ENCODE peak calls at places on chromosomes 5 and 9, in nine cellular contexts. A is CD4-positive, alpha-beta memory T cell; O is effector memory CD4-positive, alpha-beta T cell; L is pulmonary artery endothelial cell; P is RCC 7860; I is activated CD4-positive, CD25-positive, alpha-beta regulatory T cell treated with anti-CD3 and anti-CD28 coated beads, Interleukin-2, amount 50 U/mL, for 72 hours; J is NCI-H345; F is GM10248; W is T-helper 1 cell. H is an unnamed sample.

GRCh38 chr9:1726993-1727759 is 288.0 kb upstream of the SMARCA2 start:
- DNase-seq in I (no peak), J (no peak), O (no peak), W (no peak), F (no peak), L (no peak), P (no peak), A (peak; percentile 15), H (no peak)

GRCh38 chr9:125380406-125380805 is 118.8 kb downstream of the GAPVD1 start:
- DNase-seq in I (no peak), O (no peak), A (no peak), F (no peak), P (peak; percentile 37), J (no peak), W (no peak), L (no peak), H (no peak)

GRCh38 chr5:93886917-93887361 is 145.5 kb upstream of the POU5F2 start:
- DNase-seq in F (no peak), I (no peak), O (no peak), J (no peak), A (no peak), P (no peak), L (no peak), W (no peak), H (no peak)

GRCh38 chr9:77251050-77251449 is 73.7 kb downstream of the VPS13A start:
- DNase-seq in W (no peak), O (no peak), F (no peak), I (no peak), P (no peak), A (no peak), L (no peak), J (no peak), H (no peak)

GRCh38 chr5:101009758-101010519 is 106.9 kb upstream of the ST8SIA4 start:
- DNase-seq in W (no peak), P (no peak), F (no peak), J (no peak), L (no peak), I (no peak), A (no peak), O (no peak), H (no peak)

GRCh38 chr5:73968246-73968645 is 342.2 kb downstream of the ARHGEF28 start:
- DNase-seq in J (no peak), P (no peak), F (no peak), W (no peak), L (no peak), A (no peak), I (no peak), O (no peak), H (no peak)

GRCh38 chr5:124706729-124707361 is 39.6 kb downstream of the ZNF608 start:
- DNase-seq in A (no peak), F (no peak), L (no peak), W (no peak), I (no peak), P (no peak), O (no peak), J (peak; percentile 82), H (no peak)

GRCh38 chr5:97425511-97425910 is 242.5 kb upstream of the RIOK2 start:
- DNase-seq in W (no peak), A (no peak), O (no peak), I (no peak), J (no peak), F (no peak), L (no peak), P (no peak), H (no peak)

GRCh38 chr5:177449140-177450061 is 2.8 kb downstream of the PRR7 start:
- DNase-seq in J (no peak), O (no peak), I (no peak), F (no peak), P (no peak), A (no peak), L (no peak), W (no peak), H (no peak)

GRCh38 chr5:154653764-154654483 is 101.3 kb upstream of the LARP1 start:
- DNase-seq in L (no peak), W (no peak), F (no peak), A (no peak), P (no peak), I (no peak), O (no peak), J (no peak), H (no peak)

GRCh38 chr9:115289757-115290208 is 171.8 kb upstream of the TNC start:
- DNase-seq in J (no peak), P (peak; percentile 85), O (no peak), F (no peak), L (no peak), A (no peak), I (no peak), W (no peak), H (no peak)

GRCh38 chr9:81613002-81613750 is 76.2 kb downstream of the TLE1 start:
- DNase-seq in I (no peak), W (no peak), O (no peak), F (no peak), A (no peak), L (no peak), J (no peak), P (no peak), H (no peak)

GRCh38 chr9:93826209-93826608 is 128.9 kb downstream of the BARX1 start:
- DNase-seq in W (no peak), J (no peak), F (peak; percentile 43), O (peak; percentile 27), P (no peak), I (peak; percentile 76), L (no peak), A (peak; percentile 44), H (no peak)

H was measured in breast epithelium.